ENCODE peak calls at places on chromosome 2, in six cellular contexts. Y is mucosa of descending colon; R is NCI-H226; J is CD4-positive, alpha-beta T cell; B is astrocyte of the cerebellum; O is uterus. L is an unnamed sample.

GRCh38 chr2:64989982-64990614 is 899 bp downstream of the SLC1A4 start:
- DNase-seq in Y (peak), R (no peak), J (no peak), B (no peak), O (peak), L (peak)

GRCh38 chr2:77348821-77349220 is 173.4 kb downstream of the LRRTM4 start:
- DNase-seq in Y (no peak), R (no peak), J (no peak), B (no peak), O (no peak), L (no peak)

GRCh38 chr2:223930002-223930976 is 14.8 kb downstream of the WDFY1 start:
- DNase-seq in Y (no peak), R (no peak), J (no peak), B (no peak), O (peak), L (peak)

GRCh38 chr2:96534701-96535181 is 1.8 kb upstream of the ARID5A start:
- DNase-seq in Y (peak), R (no peak), J (no peak), B (no peak), O (no peak), L (no peak)

GRCh38 chr2:47236503-47237215 is 81.6 kb upstream of the STPG4 start:
- DNase-seq in Y (no peak), R (no peak), J (no peak), B (no peak), O (no peak), L (no peak)

GRCh38 chr2:233413046-233413445 is 58.8 kb downstream of the DGKD start:
- DNase-seq in Y (no peak), R (peak), J (no peak), B (no peak), O (no peak), L (no peak)

GRCh38 chr2:142863485-142863921 is 14.0 kb upstream of the KYNU start:
- DNase-seq in Y (no peak), R (no peak), J (no peak), B (no peak), O (no peak), L (no peak)

GRCh38 chr2:19272039-19272438 is 86.4 kb downstream of the OSR1 start:
- DNase-seq in Y (no peak), R (no peak), J (no peak), B (no peak), O (no peak), L (no peak)

GRCh38 chr2:128282246-128282975 is 36.3 kb downstream of the HS6ST1 start:
- DNase-seq in Y (peak), R (no peak), J (no peak), B (no peak), O (no peak), L (no peak)

GRCh38 chr2:38602136-38602731 is 494 bp downstream of the HNRNPLL start:
- DNase-seq in Y (peak), R (no peak), J (peak), B (no peak), O (peak), L (peak)

GRCh38 chr2:217953011-217953481 is 49.7 kb downstream of the TNS1 start:
- DNase-seq in Y (no peak), R (no peak), J (no peak), B (no peak), O (peak), L (no peak)

GRCh38 chr2:241571821-241572620 is 13.5 kb downstream of the BOK start:
- DNase-seq in Y (peak), R (no peak), J (no peak), B (no peak), O (no peak), L (no peak)

GRCh38 chr2:120236296-120236695 is 13.1 kb upstream of the TMEM185B start:
- DNase-seq in Y (no peak), R (no peak), J (no peak), B (no peak), O (no peak), L (no peak)